ENCODE peak calls at places on chromosome 3, in seven cellular contexts. L is heart left ventricle, F is stomach, N is brain microvascular endothelial cell, V is sigmoid colon, Q is heart right ventricle, W is foreskin fibroblast. B is an unnamed sample.

GRCh38 chr3:44252332-44252731 is 10.6 kb downstream of the TOPAZ1 start:
- DNase-seq in L (no peak), N (no peak), W (no peak), V (no peak), F (no peak), Q (no peak), B (peak; percentile 13)

GRCh38 chr3:169710619-169711018 is 47.1 kb upstream of the MECOM start:
- DNase-seq in Q (no peak), L (no peak), V (no peak), N (no peak), W (no peak), F (no peak), B (no peak)

GRCh38 chr3:134083626-134084229 is 54.0 kb upstream of the SLCO2A1 start:
- DNase-seq in W (no peak), N (no peak), V (no peak), F (no peak), Q (no peak), L (no peak), B (no peak)

GRCh38 chr3:187914231-187914630 is 169.0 kb upstream of the BCL6 start:
- DNase-seq in L (no peak), F (no peak), N (no peak), W (no peak), Q (no peak), V (peak; percentile 72), B (no peak)

GRCh38 chr3:42179110-42179725 is 86.8 kb downstream of the CCK start:
- DNase-seq in F (no peak), N (peak; percentile 92), W (peak; percentile 81), Q (no peak), V (peak; percentile 65), L (no peak), B (peak; percentile 87)

GRCh38 chr3:133276594-133276993 is 123.3 kb upstream of the BFSP2 start:
- DNase-seq in W (no peak), N (no peak), L (no peak), V (no peak), Q (no peak), F (no peak), B (no peak)

GRCh38 chr3:130748520-130748919 is 1.9 kb upstream of the PIK3R4 start:
- DNase-seq in Q (no peak), F (no peak), V (no peak), L (no peak), N (no peak), W (no peak), B (no peak)

GRCh38 chr3:108178676-108179075 is 43.5 kb downstream of the IFT57 start:
- DNase-seq in W (no peak), N (no peak), Q (no peak), F (no peak), V (no peak), L (no peak), B (peak; percentile 62)

GRCh38 chr3:124920718-124921117 is 13.8 kb downstream of the MUC13 start:
- DNase-seq in F (no peak), W (no peak), Q (no peak), V (no peak), L (no peak), N (no peak), B (no peak)

DNA sequence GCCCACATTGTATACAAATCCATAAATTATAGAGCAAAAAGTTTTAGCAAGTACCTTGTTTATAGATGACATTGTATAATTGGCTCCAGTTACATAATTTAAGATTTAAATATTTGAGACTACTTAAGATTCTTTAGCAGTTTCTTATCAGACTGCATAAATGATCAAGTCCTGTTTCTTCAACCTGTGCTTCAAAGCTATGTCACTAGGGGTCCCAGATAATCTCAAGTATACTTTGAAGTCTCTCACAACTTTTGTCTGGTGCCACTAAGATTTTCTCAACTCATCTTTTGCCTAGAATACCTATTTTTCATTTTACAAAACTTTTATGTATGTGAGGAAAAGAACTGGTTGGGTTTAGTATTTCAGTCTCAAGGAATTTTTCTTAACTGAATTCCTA is 205.5 kb downstream of the STAG1 start:
- DNase-seq in W (no peak), V (no peak), Q (no peak), L (no peak), N (no peak), F (no peak), B (peak; percentile 12)
- TF ChIP-seq CTCF in W (no peak), V (no peak), Q (no peak), L (no peak), N (peak; percentile 14), F (no peak), B (no peak)

GRCh38 chr3:197174927-197175326 is 123.5 kb downstream of the DLG1 start:
- DNase-seq in V (no peak), L (no peak), W (no peak), N (no peak), Q (no peak), F (no peak), B (no peak)
- H3K4me3 ChIP-seq in V (no peak overlapping the region), L (no peak overlapping the region), W (no peak overlapping the region), N (no peak overlapping the region), Q (no peak overlapping the region), F (no peak overlapping the region), B (no peak overlapping the region)

GRCh38 chr3:47342156-47342555 is 38.7 kb upstream of the PTPN23 start:
- DNase-seq in F (no peak), V (peak; percentile 43), N (no peak), Q (no peak), L (no peak), W (no peak), B (no peak)
- TF ChIP-seq CTCF in F (no peak), V (no peak), N (no peak), Q (no peak), L (no peak), W (no peak), B (no peak)

GRCh38 chr3:184320099-184320445 is 5.7 kb downstream of the EIF4G1 start:
- DNase-seq in Q (peak; percentile 96), W (peak; percentile 97), V (peak; percentile 99), N (peak; percentile 95), L (peak; percentile 96), F (peak; percentile 98), B (peak; percentile 96)
- H3K4me3 ChIP-seq in Q (peak overlapping the region; percentile 35), W (peak overlapping the region; percentile 37), V (peak overlapping the region; percentile 31), N (no peak overlapping the region), L (peak overlapping the region; percentile 23), F (peak overlapping the region; percentile 29), B (peak overlapping the region; percentile 34)

DNA sequence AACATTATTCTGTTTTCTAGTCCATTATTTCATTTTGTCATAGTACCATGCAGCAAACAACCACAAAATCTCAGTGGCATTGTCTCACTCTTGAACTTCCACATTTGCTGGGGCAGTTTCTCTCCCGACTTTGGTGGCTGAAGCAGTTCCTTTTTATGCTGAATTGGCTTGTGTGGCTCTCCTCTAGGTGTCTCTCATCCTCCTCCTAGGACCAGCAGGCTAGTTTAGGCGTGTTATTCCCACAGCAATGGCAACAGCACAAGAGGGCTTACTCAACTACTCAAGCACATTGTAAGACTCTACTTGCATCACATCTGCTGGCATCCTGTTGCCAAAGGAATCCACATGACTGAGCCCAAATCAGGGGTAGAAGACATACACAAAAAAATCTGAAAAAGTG is 201.8 kb upstream of the KCNH8 start:
- DNase-seq in N (no peak), V (no peak), F (no peak), L (no peak), W (no peak), Q (no peak), B (no peak)
- TF ChIP-seq CTCF in N (no peak), V (no peak), F (no peak), L (no peak), W (no peak), Q (no peak), B (no peak)

B was measured in fibroblast of pulmonary artery.